ENCODE peak calls at places on chromosomes 5 and 9, in ten cellular contexts. B is effector memory CD4-positive, alpha-beta T cell; O is sciatic nerve; F is body of pancreas; Z is NCI-H510A; R is neural progenitor cell; J is GM19239; W is DMS153; L is A549; G is T-helper 1 cell. M is an unnamed sample.
A peak's percentile ranks its signal among the peaks of the same experiment; 100 is the strongest.

GRCh38 chr9:87336914-87337333 is 160.7 kb upstream of the DAPK1 start:
- DNase-seq in W (peak; percentile 77), O (no peak), G (no peak), J (no peak), Z (peak; percentile 12), B (no peak), R (peak; percentile 89), F (peak; percentile 75), L (peak; percentile 44), M (peak; percentile 54)

GRCh38 chr9:92715488-92716231 is 45.7 kb upstream of the IPPK start:
- DNase-seq in G (no peak), B (no peak), Z (no peak), O (peak; percentile 62), W (no peak), J (no peak), F (no peak), R (no peak), L (no peak), M (no peak)

GRCh38 chr9:105223544-105224140 is 20.8 kb upstream of the SLC44A1 start:
- DNase-seq in F (no peak), R (no peak), J (no peak), B (no peak), W (no peak), O (no peak), G (no peak), Z (no peak), L (no peak), M (no peak)

GRCh38 chr5:112014771-112015170 is 257.8 kb upstream of the NREP start:
- DNase-seq in W (no peak), Z (no peak), F (no peak), L (no peak), B (no peak), J (no peak), G (no peak), R (no peak), O (no peak), M (no peak)

GRCh38 chr5:55597014-55597981 is 62.5 kb upstream of the PLPP1 start:
- DNase-seq in W (no peak), R (no peak), O (peak; percentile 74), Z (no peak), G (no peak), J (no peak), B (no peak), L (no peak), F (peak; percentile 34), M (no peak)

GRCh38 chr9:14097215-14097614 is 216.7 kb downstream of the NFIB start:
- DNase-seq in O (no peak), W (peak; percentile 27), Z (peak; percentile 29), L (no peak), G (no peak), R (no peak), B (no peak), J (no peak), F (peak; percentile 26), M (no peak)

GRCh38 chr5:180908400-180908799 is 9.4 kb downstream of the BTNL8 start:
- DNase-seq in R (no peak), J (no peak), B (no peak), G (no peak), F (no peak), O (no peak), Z (no peak), L (no peak), W (no peak), M (no peak)

GRCh38 chr5:132420706-132421272 is 51.3 kb downstream of the SLC22A5 start:
- DNase-seq in Z (no peak), W (no peak), B (no peak), R (no peak), F (no peak), O (no peak), L (no peak), J (no peak), G (no peak), M (peak; percentile 67)

GRCh38 chr9:137406876-137407589 is 15.9 kb downstream of the EXD3 start:
- DNase-seq in Z (peak; percentile 56), F (peak; percentile 78), G (peak; percentile 44), B (peak; percentile 25), O (no peak), R (peak; percentile 93), J (peak; percentile 68), L (peak; percentile 64), W (no peak), M (peak; percentile 86)

GRCh38 chr9:73093740-73094379 is 57.8 kb upstream of the ANXA1 start:
- DNase-seq in J (no peak), O (no peak), B (no peak), F (no peak), G (no peak), R (no peak), Z (no peak), W (no peak), L (no peak), M (no peak)

GRCh38 chr9:105415344-105415980 is 32.4 kb upstream of the FSD1L start:
- DNase-seq in L (peak; percentile 59), O (peak; percentile 71), F (peak; percentile 63), R (peak; percentile 87), G (peak; percentile 38), Z (no peak), B (peak; percentile 30), J (peak; percentile 29), W (peak; percentile 17), M (peak; percentile 66)

GRCh38 chr5:87754009-87754757 is 341.5 kb upstream of the CCNH start:
- DNase-seq in J (no peak), R (peak; percentile 64), G (no peak), O (no peak), F (no peak), W (no peak), B (no peak), Z (no peak), L (no peak), M (no peak)

GRCh38 chr5:130923543-130924159 is 241.4 kb downstream of the HINT1 start:
- DNase-seq in L (no peak), Z (no peak), R (peak; percentile 10), J (no peak), W (no peak), F (no peak), B (no peak), G (no peak), O (no peak), M (no peak)

GRCh38 chr5:1638658-1639400 is 115.1 kb upstream of the LPCAT1 start:
- DNase-seq in B (no peak), J (no peak), W (no peak), G (no peak), O (no peak), L (no peak), R (no peak), Z (no peak), F (no peak), M (peak; percentile 4)

GRCh38 chr5:22708770-22709328 is 144.3 kb downstream of the CDH12 start:
- DNase-seq in F (no peak), R (peak; percentile 61), Z (no peak), G (no peak), W (no peak), L (no peak), J (no peak), B (no peak), O (no peak), M (no peak)

GRCh38 chr9:127796899-127797370 is 5.7 kb upstream of the FPGS start:
- DNase-seq in W (no peak), O (no peak), B (no peak), L (no peak), R (peak; percentile 31), G (no peak), F (no peak), Z (no peak), J (no peak), M (no peak)

GRCh38 chr5:58548104-58548503 is 34.8 kb upstream of the RAB3C start:
- DNase-seq in W (no peak), O (no peak), G (no peak), Z (no peak), L (no peak), B (no peak), J (no peak), R (no peak), F (no peak), M (no peak)

GRCh38 chr9:30534458-30534857 is 1850.0 kb upstream of the ACO1 start:
- DNase-seq in O (no peak), R (no peak), W (no peak), Z (no peak), J (no peak), F (no peak), L (no peak), B (no peak), G (no peak), M (no peak)

GRCh38 chr9:99601506-99601905 is 220.2 kb upstream of the NR4A3 start:
- DNase-seq in F (peak; percentile 43), L (no peak), Z (no peak), J (no peak), W (no peak), R (no peak), B (no peak), G (no peak), O (no peak), M (no peak)

GRCh38 chr9:129182625-129183494 is 4.8 kb upstream of the IER5L start:
- DNase-seq in Z (no peak), W (no peak), F (no peak), G (no peak), R (peak; percentile 86), L (peak; percentile 47), J (no peak), O (no peak), B (no peak), M (no peak)

GRCh38 chr9:36748322-36748899 is 175.7 kb downstream of the MELK start:
- DNase-seq in F (no peak), O (no peak), J (peak; percentile 42), G (no peak), Z (no peak), L (peak; percentile 41), R (peak; percentile 84), W (no peak), B (no peak), M (peak; percentile 69)

GRCh38 chr5:59685806-59686205 is 207.7 kb downstream of the PDE4D start:
- DNase-seq in L (no peak), B (no peak), W (no peak), J (no peak), Z (no peak), F (no peak), O (no peak), G (no peak), R (no peak), M (no peak)

GRCh38 chr9:3473402-3473801 is 52.4 kb downstream of the RFX3 start:
- DNase-seq in Z (no peak), B (no peak), G (no peak), W (no peak), O (no peak), F (no peak), J (no peak), L (no peak), R (no peak), M (no peak)

GRCh38 chr9:125861405-125862063 is 114.4 kb downstream of the PBX3 start:
- DNase-seq in L (no peak), W (no peak), F (no peak), B (no peak), G (no peak), Z (no peak), R (no peak), O (no peak), J (no peak), M (no peak)

GRCh38 chr9:83477120-83477519 is 61.1 kb downstream of the FRMD3 start:
- DNase-seq in O (no peak), R (no peak), Z (no peak), B (no peak), F (no peak), J (no peak), G (no peak), W (no peak), L (no peak), M (no peak)

GRCh38 chr5:124747770-124748686 is 1.6 kb upstream of the ZNF608 start:
- DNase-seq in Z (no peak), R (peak; percentile 43), G (no peak), W (peak; percentile 34), O (no peak), J (no peak), L (peak; percentile 16), B (no peak), F (no peak), M (peak; percentile 44)

GRCh38 chr9:98450486-98450885 is 195.0 kb upstream of the TBC1D2 start:
- DNase-seq in F (no peak), W (no peak), Z (no peak), G (no peak), L (no peak), O (no peak), B (no peak), J (no peak), R (no peak), M (no peak)

GRCh38 chr5:26569241-26569928 is 469.0 kb downstream of the CDH9 start:
- DNase-seq in J (no peak), O (no peak), Z (no peak), R (no peak), L (no peak), B (no peak), G (no peak), F (no peak), W (no peak), M (no peak)